ENCODE peak calls at places on chromosomes 11 and 22, in eight cellular contexts. One of them, this sample, is unnamed.

GRCh38 chr22:25747245-25747944 is 5.4 kb downstream of the MYO18B start:
- DNase-seq in ascending aorta: peak
- DNase-seq in cardiac muscle cell: peak
- DNase-seq in Caco-2: no peak
- DNase-seq in adipocyte: peak
- DNase-seq in right cardiac atrium: no peak
- DNase-seq in ovary: no peak
- DNase-seq in adrenal gland: peak
- DNase-seq in this sample: no peak

GRCh38 chr11:74085542-74085892 is 76.6 kb upstream of the UCP3 start:
- DNase-seq in ascending aorta: no peak
- DNase-seq in cardiac muscle cell: no peak
- DNase-seq in Caco-2: no peak
- DNase-seq in adipocyte: no peak
- DNase-seq in right cardiac atrium: peak
- DNase-seq in ovary: no peak
- DNase-seq in adrenal gland: peak
- DNase-seq in this sample: no peak

GRCh38 chr22:35489225-35489624 is 51.4 kb upstream of the RASD2 start:
- DNase-seq in ascending aorta: no peak
- DNase-seq in cardiac muscle cell: no peak
- DNase-seq in Caco-2: no peak
- DNase-seq in adipocyte: no peak
- DNase-seq in right cardiac atrium: no peak
- DNase-seq in ovary: no peak
- DNase-seq in adrenal gland: no peak
- DNase-seq in this sample: no peak

GRCh38 chr11:74681686-74682651 is 49.3 kb downstream of the CHRDL2 start:
- DNase-seq in ascending aorta: peak
- DNase-seq in cardiac muscle cell: no peak
- DNase-seq in Caco-2: peak
- DNase-seq in adipocyte: no peak
- DNase-seq in right cardiac atrium: no peak
- DNase-seq in ovary: peak
- DNase-seq in adrenal gland: peak
- DNase-seq in this sample: peak

GRCh38 chr11:122661182-122661945 is 5.8 kb downstream of the UBASH3B start:
- DNase-seq in ascending aorta: no peak
- DNase-seq in cardiac muscle cell: no peak
- DNase-seq in Caco-2: peak
- DNase-seq in adipocyte: peak
- DNase-seq in right cardiac atrium: no peak
- DNase-seq in ovary: no peak
- DNase-seq in adrenal gland: no peak
- DNase-seq in this sample: no peak

GRCh38 chr11:115129771-115130306 is 374.4 kb downstream of the CADM1 start:
- DNase-seq in ascending aorta: no peak
- DNase-seq in cardiac muscle cell: no peak
- DNase-seq in Caco-2: no peak
- DNase-seq in adipocyte: no peak
- DNase-seq in right cardiac atrium: no peak
- DNase-seq in ovary: peak
- DNase-seq in adrenal gland: no peak
- DNase-seq in this sample: no peak

GRCh38 chr22:37317698-37318210 is 35.4 kb downstream of the CYTH4 start:
- DNase-seq in ascending aorta: no peak
- DNase-seq in cardiac muscle cell: no peak
- DNase-seq in Caco-2: peak
- DNase-seq in adipocyte: no peak
- DNase-seq in right cardiac atrium: no peak
- DNase-seq in ovary: no peak
- DNase-seq in adrenal gland: no peak
- DNase-seq in this sample: no peak

GRCh38 chr11:92596596-92597317 is 372.1 kb downstream of the FAT3 start:
- DNase-seq in ascending aorta: no peak
- DNase-seq in cardiac muscle cell: no peak
- DNase-seq in Caco-2: no peak
- DNase-seq in adipocyte: no peak
- DNase-seq in right cardiac atrium: no peak
- DNase-seq in ovary: no peak
- DNase-seq in adrenal gland: no peak
- DNase-seq in this sample: no peak

GRCh38 chr11:32343325-32344008 is 91.9 kb downstream of the WT1 start:
- DNase-seq in ascending aorta: no peak
- DNase-seq in cardiac muscle cell: no peak
- DNase-seq in Caco-2: no peak
- DNase-seq in adipocyte: no peak
- DNase-seq in right cardiac atrium: no peak
- DNase-seq in ovary: no peak
- DNase-seq in adrenal gland: no peak
- DNase-seq in this sample: no peak

GRCh38 chr11:19849107-19849789 is 136.6 kb downstream of the NAV2 start:
- DNase-seq in ascending aorta: no peak
- DNase-seq in cardiac muscle cell: no peak
- DNase-seq in Caco-2: no peak
- DNase-seq in adipocyte: peak
- DNase-seq in right cardiac atrium: peak
- DNase-seq in ovary: peak
- DNase-seq in adrenal gland: peak
- DNase-seq in this sample: no peak

DNA sequence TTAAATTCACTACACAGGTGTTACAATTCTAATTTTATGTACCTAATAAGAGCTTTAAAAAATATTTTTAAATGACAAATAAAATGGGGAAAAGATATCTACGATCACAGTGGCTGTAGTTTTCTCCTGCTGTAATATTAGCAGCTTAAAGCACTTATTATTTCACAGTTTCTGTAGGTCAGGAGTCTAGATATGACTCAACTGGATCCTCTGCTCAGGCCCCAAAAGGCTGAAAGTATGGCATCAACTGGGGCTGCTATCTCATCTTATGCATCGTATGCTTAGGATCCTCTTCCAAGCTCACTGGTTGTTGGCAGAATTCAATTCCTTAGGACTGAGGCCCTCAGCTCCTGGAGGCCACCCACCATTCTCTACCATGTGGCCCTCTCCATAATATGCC is 12.8 kb downstream of the FBXO3 start:
- DNase-seq in ascending aorta: no peak
- DNase-seq in cardiac muscle cell: no peak
- DNase-seq in Caco-2: no peak
- DNase-seq in adipocyte: no peak
- DNase-seq in right cardiac atrium: no peak
- DNase-seq in ovary: no peak
- DNase-seq in adrenal gland: no peak
- DNase-seq in this sample: no peak
- H3K4me3 ChIP-seq in ascending aorta: no peak
- H3K4me3 ChIP-seq in cardiac muscle cell: no peak
- H3K4me3 ChIP-seq in Caco-2: no peak
- H3K4me3 ChIP-seq in adipocyte: no peak
- H3K4me3 ChIP-seq in right cardiac atrium: no peak
- H3K4me3 ChIP-seq in ovary: no peak
- H3K4me3 ChIP-seq in adrenal gland: no peak
- H3K4me3 ChIP-seq in this sample: no peak

GRCh38 chr11:1727088-1727690 is 23.2 kb downstream of the IFITM10 start:
- DNase-seq in ascending aorta: peak
- DNase-seq in cardiac muscle cell: no peak
- DNase-seq in Caco-2: peak
- DNase-seq in adipocyte: no peak
- DNase-seq in right cardiac atrium: no peak
- DNase-seq in ovary: no peak
- DNase-seq in adrenal gland: no peak
- DNase-seq in this sample: no peak
- H3K4me3 ChIP-seq in ascending aorta: no peak
- H3K4me3 ChIP-seq in cardiac muscle cell: no peak
- H3K4me3 ChIP-seq in Caco-2: no peak
- H3K4me3 ChIP-seq in adipocyte: no peak
- H3K4me3 ChIP-seq in right cardiac atrium: no peak
- H3K4me3 ChIP-seq in ovary: no peak
- H3K4me3 ChIP-seq in adrenal gland: no peak
- H3K4me3 ChIP-seq in this sample: no peak

GRCh38 chr22:50170453-50171318 is at the start of gene PANX2:
- DNase-seq in ascending aorta: no peak
- DNase-seq in cardiac muscle cell: peak
- DNase-seq in Caco-2: no peak
- DNase-seq in adipocyte: peak
- DNase-seq in right cardiac atrium: peak
- DNase-seq in ovary: peak
- DNase-seq in adrenal gland: no peak
- DNase-seq in this sample: no peak
- H3K4me3 ChIP-seq in ascending aorta: peak
- H3K4me3 ChIP-seq in cardiac muscle cell: peak
- H3K4me3 ChIP-seq in Caco-2: peak
- H3K4me3 ChIP-seq in adipocyte: no peak
- H3K4me3 ChIP-seq in right cardiac atrium: peak
- H3K4me3 ChIP-seq in ovary: peak
- H3K4me3 ChIP-seq in adrenal gland: peak
- H3K4me3 ChIP-seq in this sample: peak

GRCh38 chr22:50674127-50674493 is 1.5 kb downstream of the SHANK3 start:
- DNase-seq in ascending aorta: no peak
- DNase-seq in cardiac muscle cell: no peak
- DNase-seq in Caco-2: no peak
- DNase-seq in adipocyte: no peak
- DNase-seq in right cardiac atrium: no peak
- DNase-seq in ovary: no peak
- DNase-seq in adrenal gland: no peak
- DNase-seq in this sample: no peak
- H3K4me3 ChIP-seq in ascending aorta: peak
- H3K4me3 ChIP-seq in cardiac muscle cell: peak
- H3K4me3 ChIP-seq in Caco-2: peak
- H3K4me3 ChIP-seq in adipocyte: no peak
- H3K4me3 ChIP-seq in right cardiac atrium: peak
- H3K4me3 ChIP-seq in ovary: peak
- H3K4me3 ChIP-seq in adrenal gland: peak
- H3K4me3 ChIP-seq in this sample: peak

GRCh38 chr11:119684361-119685072 is 44.5 kb downstream of the NECTIN1 start:
- DNase-seq in ascending aorta: no peak
- DNase-seq in cardiac muscle cell: peak
- DNase-seq in Caco-2: no peak
- DNase-seq in adipocyte: peak
- DNase-seq in right cardiac atrium: no peak
- DNase-seq in ovary: no peak
- DNase-seq in adrenal gland: peak
- DNase-seq in this sample: no peak
- H3K4me3 ChIP-seq in ascending aorta: no peak
- H3K4me3 ChIP-seq in cardiac muscle cell: no peak
- H3K4me3 ChIP-seq in Caco-2: no peak
- H3K4me3 ChIP-seq in adipocyte: no peak
- H3K4me3 ChIP-seq in right cardiac atrium: no peak
- H3K4me3 ChIP-seq in ovary: no peak
- H3K4me3 ChIP-seq in adrenal gland: no peak
- H3K4me3 ChIP-seq in this sample: no peak